ENCODE peak calls at places on chromosomes 13 and 19, in ten cellular contexts. V, L, C, F, Y, U, D, G, M and Z are unnamed samples. For H3K4me1, the result is how much of the 10 kb centered on the place peaks cover.

GRCh38 chr13:38042771-38043170 is 173.2 kb upstream of the TRPC4 start:
- DNase-seq in V (peak), L (no peak), C (no peak), F (no peak), Y (peak), U (no peak), D (no peak), G (no peak), M (no peak), Z (no peak)

GRCh38 chr13:78659450-78660110 is 625 bp upstream of the OBI1 start:
- DNase-seq in V (no peak), L (no peak), C (no peak), F (no peak), Y (no peak), U (no peak), D (no peak), G (no peak), M (no peak), Z (no peak)

GRCh38 chr19:54653181-54653809 is 9.5 kb upstream of the LILRB4 start:
- DNase-seq in V (peak), L (no peak), C (no peak), F (no peak), Y (peak), U (no peak), D (no peak), G (no peak), M (no peak), Z (no peak)

GRCh38 chr19:19559942-19560341 is 21.9 kb downstream of the CILP2 start:
- DNase-seq in V (no peak), L (no peak), C (no peak), F (no peak), Y (no peak), U (no peak), D (no peak), G (no peak), M (no peak), Z (no peak)

GRCh38 chr19:29858000-29858596 is 46.3 kb downstream of the CCNE1 start:
- DNase-seq in V (no peak), L (peak), C (peak), F (no peak), Y (no peak), U (no peak), D (peak), G (no peak), M (peak), Z (no peak)

GRCh38 chr19:33156354-33156753 is 24.4 kb downstream of the WDR88 start:
- DNase-seq in V (peak), L (no peak), C (no peak), F (no peak), Y (peak), U (no peak), D (no peak), G (no peak), M (no peak), Z (no peak)

GRCh38 chr19:9842834-9843625 is 7.9 kb downstream of the PIN1 start:
- DNase-seq in V (no peak), L (no peak), C (no peak), F (no peak), Y (no peak), U (no peak), D (no peak), G (no peak), M (no peak), Z (no peak)

GRCh38 chr13:38017320-38017719 is 147.7 kb upstream of the TRPC4 start:
- DNase-seq in V (no peak), L (no peak), C (no peak), F (no peak), Y (no peak), U (no peak), D (no peak), G (no peak), M (no peak), Z (no peak)

GRCh38 chr13:34145061-34145460 is 327.1 kb downstream of the RFC3 start:
- DNase-seq in V (no peak), L (no peak), C (no peak), F (no peak), Y (no peak), U (no peak), D (no peak), G (no peak), M (no peak), Z (no peak)

GRCh38 chr13:44249439-44249838 is 124.2 kb upstream of the SERP2 start:
- DNase-seq in V (peak), L (no peak), C (peak), F (peak), Y (peak), U (no peak), D (no peak), G (no peak), M (no peak), Z (peak)

GRCh38 chr13:84037937-84038464 is 155.7 kb upstream of the SLITRK1 start:
- DNase-seq in V (no peak), L (no peak), C (no peak), F (no peak), Y (no peak), U (no peak), D (no peak), G (no peak), M (no peak), Z (no peak)

GRCh38 chr19:38506723-38507550 is 73.4 kb downstream of the RYR1 start:
- DNase-seq in V (peak), L (peak), C (peak), F (no peak), Y (peak), U (no peak), D (peak), G (peak), M (peak), Z (peak)

GRCh38 chr19:29771708-29772415 is 39.9 kb upstream of the CCNE1 start:
- DNase-seq in V (peak), L (no peak), C (peak), F (no peak), Y (peak), U (peak), D (no peak), G (no peak), M (no peak), Z (peak)

GRCh38 chr19:6654347-6655310 is 15.3 kb downstream of the TNFSF14 start:
- DNase-seq in V (no peak), L (no peak), C (no peak), F (no peak), Y (no peak), U (no peak), D (no peak), G (no peak), M (peak), Z (no peak)

GRCh38 chr13:28746289-28746612 is 27.5 kb upstream of the SLC46A3 start:
- DNase-seq in V (no peak), L (no peak), C (no peak), F (no peak), Y (no peak), U (no peak), D (no peak), G (no peak), M (no peak), Z (no peak)

GRCh38 chr13:72514141-72514540 is 213.3 kb downstream of the MZT1 start:
- DNase-seq in V (peak), L (no peak), C (no peak), F (no peak), Y (peak), U (no peak), D (no peak), G (no peak), M (no peak), Z (no peak)

GRCh38 chr19:20359933-20360720 is 193.1 kb downstream of the ZNF486 start:
- DNase-seq in V (no peak), L (no peak), C (no peak), F (no peak), Y (no peak), U (no peak), D (no peak), G (no peak), M (no peak), Z (no peak)

GRCh38 chr19:18717601-18718000 is 34.1 kb downstream of the CRTC1 start:
- DNase-seq in V (no peak), L (no peak), C (no peak), F (no peak), Y (no peak), U (no peak), D (no peak), G (no peak), M (no peak), Z (no peak)

GRCh38 chr19:5624154-5624663 is 1.3 kb downstream of the SAFB start:
- DNase-seq in V (peak), L (peak), C (peak), F (no peak), Y (peak), U (peak), D (peak), G (no peak), M (no peak), Z (peak)
- H3K4me1 ChIP-seq in V (under half), L (half or more), C (under half), F (half or more), Y (under half), U (under half), D (under half), G (under half), M (half or more), Z (half or more)

GRCh38 chr19:11504502-11505031 is 1.1 kb downstream of the ZNF653 start:
- DNase-seq in V (no peak), L (no peak), C (no peak), F (no peak), Y (no peak), U (no peak), D (no peak), G (no peak), M (no peak), Z (no peak)
- H3K4me1 ChIP-seq in V (under half), L (under half), C (under half), F (under half), Y (under half), U (under half), D (under half), G (under half), M (under half), Z (under half)

GRCh38 chr19:3668331-3669133 is 31.7 kb downstream of the PIP5K1C start:
- DNase-seq in V (peak), L (no peak), C (no peak), F (no peak), Y (peak), U (no peak), D (no peak), G (no peak), M (no peak), Z (no peak)
- H3K4me1 ChIP-seq in V (under half), L (under half), C (under half), F (half or more), Y (under half), U (under half), D (under half), G (under half), M (under half), Z (under half)

DNA sequence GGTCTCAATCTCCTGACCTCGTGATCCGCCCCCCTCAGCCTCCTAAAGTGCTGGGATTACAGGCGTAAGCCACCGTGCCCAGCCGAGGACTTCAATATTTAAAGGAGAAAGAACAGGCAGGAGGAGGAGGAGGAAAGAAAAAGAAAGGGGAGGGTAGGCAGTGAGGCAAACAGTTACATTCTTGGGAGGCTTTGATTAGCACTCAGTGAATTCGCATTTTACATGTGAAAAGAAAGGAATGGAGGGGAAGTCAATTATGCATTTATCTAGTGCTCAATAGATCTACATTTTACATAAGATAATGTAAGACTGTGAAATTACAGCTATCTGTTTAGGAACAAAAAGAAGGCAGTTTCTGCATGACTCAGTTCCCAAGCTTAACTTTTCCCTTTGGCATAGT is 30.9 kb upstream of the CXCL17 start:
- DNase-seq in V (no peak), L (no peak), C (no peak), F (no peak), Y (no peak), U (no peak), D (no peak), G (no peak), M (no peak), Z (no peak)
- H3K4me1 ChIP-seq in V (under half), L (under half), C (under half), F (under half), Y (under half), U (under half), D (under half), G (under half), M (under half), Z (under half)

GRCh38 chr13:76967031-76967430 is 18.7 kb downstream of the ACOD1 start:
- DNase-seq in V (no peak), L (no peak), C (no peak), F (no peak), Y (no peak), U (no peak), D (no peak), G (no peak), M (no peak), Z (no peak)
- H3K4me1 ChIP-seq in V (under half), L (under half), C (under half), F (under half), Y (under half), U (under half), D (under half), G (under half), M (under half), Z (under half)

GRCh38 chr13:46660408-46660807 is 107.4 kb downstream of the LRCH1 start:
- DNase-seq in V (no peak), L (no peak), C (no peak), F (no peak), Y (no peak), U (no peak), D (no peak), G (no peak), M (no peak), Z (no peak)
- H3K4me1 ChIP-seq in V (under half), L (under half), C (under half), F (half or more), Y (under half), U (under half), D (under half), G (under half), M (under half), Z (under half)

DNA sequence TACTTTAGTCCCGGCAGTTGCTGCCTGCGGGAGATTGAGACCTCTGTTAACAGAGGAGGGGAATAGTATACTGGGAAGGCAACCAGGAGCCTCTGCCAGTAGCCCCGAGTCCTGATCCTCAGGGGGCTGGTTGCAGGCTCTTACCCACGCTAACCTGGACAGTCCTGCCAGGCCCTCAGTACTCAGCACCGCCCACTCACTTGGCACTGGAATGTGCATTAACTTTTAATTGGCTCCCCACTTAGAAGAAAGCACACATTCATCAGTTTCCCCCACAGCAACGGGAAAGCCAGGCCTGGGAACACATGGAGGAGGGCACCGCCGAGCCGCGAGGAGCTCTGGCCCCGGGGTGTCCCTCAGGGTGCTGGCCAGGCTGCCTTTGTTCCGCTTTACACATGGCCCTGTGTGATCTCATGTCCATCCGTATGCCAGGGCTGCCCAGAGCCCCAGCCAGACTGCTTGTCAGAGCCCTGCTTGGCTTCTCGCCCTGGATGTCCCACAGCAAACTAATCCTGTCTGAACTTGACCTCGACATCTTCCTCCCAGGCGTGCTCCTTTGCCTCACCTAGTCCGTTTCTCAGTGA is 14.2 kb downstream of the BCKDHA start:
- DNase-seq in V (no peak), L (no peak), C (no peak), F (no peak), Y (no peak), U (peak), D (no peak), G (no peak), M (no peak), Z (peak)
- H3K4me1 ChIP-seq in V (under half), L (half or more), C (under half), F (under half), Y (under half), U (under half), D (under half), G (under half), M (under half), Z (half or more)

GRCh38 chr19:2803486-2804155 is 16.0 kb upstream of the ZNF554 start:
- DNase-seq in V (no peak), L (no peak), C (no peak), F (no peak), Y (no peak), U (no peak), D (no peak), G (no peak), M (no peak), Z (no peak)
- H3K4me1 ChIP-seq in V (under half), L (under half), C (under half), F (under half), Y (under half), U (under half), D (under half), G (under half), M (under half), Z (under half)